ENCODE peak calls at places on chromosomes 4 and X, in five cellular contexts. C is tibial nerve, H is heart right ventricle, Z is cardiac muscle cell, X is adipocyte. M is an unnamed sample. For H3K9me3, the result is how much of the 10 kb centered on the place peaks cover.

GRCh38 chr4:69518102-69518501 is 22.4 kb upstream of the UGT2B4 start:
- DNase-seq in C (no peak), H (no peak), Z (no peak), X (no peak), M (no peak)

GRCh38 chrX:150605603-150606002 is 37.2 kb downstream of the MTM1 start:
- DNase-seq in C (no peak), H (no peak), Z (no peak), X (no peak), M (no peak)

GRCh38 chr4:54228563-54229501 is at the start of gene PDGFRA:
- DNase-seq in C (peak), H (peak), Z (peak), X (peak), M (peak)

GRCh38 chr4:186634591-186635128 is 79.3 kb upstream of the MTNR1A start:
- DNase-seq in C (no peak), H (no peak), Z (no peak), X (no peak), M (no peak)

GRCh38 chrX:147800663-147801062 is 111.1 kb upstream of the FMR1 start:
- DNase-seq in C (no peak), H (no peak), Z (no peak), X (no peak), M (no peak)

GRCh38 chrX:11193035-11193469 is 81.9 kb downstream of the HCCS start:
- DNase-seq in C (no peak), H (no peak), Z (peak), X (peak), M (no peak)

GRCh38 chr4:185965456-185966384 is 103.2 kb upstream of the TLR3 start:
- DNase-seq in C (no peak), H (no peak), Z (no peak), X (peak), M (no peak)

GRCh38 chrX:103063918-103064434 is at the start of gene BEX1:
- DNase-seq in C (no peak), H (no peak), Z (peak), X (no peak), M (peak)

GRCh38 chr4:27789768-27790167 is 929.1 kb downstream of the STIM2 start:
- DNase-seq in C (no peak), H (no peak), Z (no peak), X (peak), M (no peak)

GRCh38 chrX:116272328-116272727 is 101.8 kb downstream of the AGTR2 start:
- DNase-seq in C (no peak), H (no peak), Z (peak), X (peak), M (no peak)

GRCh38 chr4:139963708-139964107 is 190.3 kb downstream of the MAML3 start:
- DNase-seq in C (no peak), H (no peak), Z (no peak), X (no peak), M (no peak)

GRCh38 chrX:69503228-69503834 is 795 bp upstream of the NALF2 start:
- DNase-seq in C (no peak), H (no peak), Z (peak), X (no peak), M (no peak)

GRCh38 chr4:142579483-142579882 is 266.6 kb downstream of the INPP4B start:
- DNase-seq in C (no peak), H (no peak), Z (no peak), X (no peak), M (no peak)

GRCh38 chr4:141922224-141922623 is 285.8 kb downstream of the IL15 start:
- DNase-seq in C (no peak), H (no peak), Z (no peak), X (peak), M (no peak)

GRCh38 chr4:8645753-8646124 is 53.2 kb downstream of the CPZ start:
- DNase-seq in C (no peak), H (no peak), Z (no peak), X (no peak), M (no peak)

GRCh38 chr4:7978907-7979651 is 39.4 kb upstream of the AFAP1 start:
- DNase-seq in C (no peak), H (no peak), Z (peak), X (no peak), M (no peak)

GRCh38 chrX:41291309-41291708 is 42.7 kb upstream of the DDX3X start:
- DNase-seq in C (no peak), H (no peak), Z (no peak), X (no peak), M (no peak)

GRCh38 chrX:50881028-50881427 is 29.5 kb upstream of the BMP15 start:
- DNase-seq in C (no peak), H (no peak), Z (no peak), X (no peak), M (no peak)

GRCh38 chrX:117752745-117753144 is 363.9 kb downstream of the KLHL13 start:
- DNase-seq in C (no peak), H (no peak), Z (no peak), X (no peak), M (no peak)

GRCh38 chr4:76896048-76896447 is 1.9 kb downstream of the SOWAHB start:
- DNase-seq in C (no peak), H (no peak), Z (no peak), X (no peak), M (no peak)

GRCh38 chr4:104749062-104749461 is 254.4 kb upstream of the CXXC4 start:
- DNase-seq in C (no peak), H (no peak), Z (no peak), X (no peak), M (no peak)

GRCh38 chr4:91064157-91064853 is 937.1 kb downstream of the CCSER1 start:
- DNase-seq in C (no peak), H (no peak), Z (peak), X (no peak), M (no peak)

GRCh38 chrX:74291577-74291963 is 12.4 kb upstream of the ZCCHC13 start:
- DNase-seq in C (no peak), H (no peak), Z (no peak), X (no peak), M (no peak)

GRCh38 chrX:74286950-74287349 is 17.0 kb upstream of the ZCCHC13 start:
- DNase-seq in C (no peak), H (no peak), Z (peak), X (peak), M (no peak)

GRCh38 chrX:74295102-74295501 is 8.9 kb upstream of the ZCCHC13 start:
- DNase-seq in C (no peak), H (no peak), Z (no peak), X (no peak), M (no peak)

GRCh38 chrX:74293343-74293946 is 10.5 kb upstream of the ZCCHC13 start:
- DNase-seq in C (peak), H (peak), Z (peak), X (peak), M (peak)

GRCh38 chrX:74291964-74292891 is 11.8 kb upstream of the ZCCHC13 start:
- DNase-seq in C (peak), H (peak), Z (peak), X (peak), M (peak)
- H3K9me3 ChIP-seq in C (under half), H (under half), Z (under half), X (under half), M (under half)

GRCh38 chr4:121324331-121324730 is 56.5 kb downstream of the QRFPR start:
- DNase-seq in C (no peak), H (no peak), Z (no peak), X (no peak), M (no peak)

GRCh38 chr4:121330180-121330665 is 50.6 kb downstream of the QRFPR start:
- DNase-seq in C (no peak), H (no peak), Z (no peak), X (no peak), M (no peak)

GRCh38 chr4:121326580-121326979 is 54.2 kb downstream of the QRFPR start:
- DNase-seq in C (no peak), H (no peak), Z (no peak), X (no peak), M (no peak)
- H3K4me3 ChIP-seq in C (no peak), H (no peak), Z (no peak), X (no peak), M (no peak)

GRCh38 chr4:13331827-13332226 is 152.3 kb downstream of the RAB28 start:
- DNase-seq in C (no peak), H (no peak), Z (no peak), X (no peak), M (no peak)

GRCh38 chr4:13328591-13328990 is 155.5 kb downstream of the RAB28 start:
- DNase-seq in C (no peak), H (no peak), Z (no peak), X (no peak), M (no peak)

GRCh38 chr4:13327991-13328390 is 156.1 kb downstream of the RAB28 start:
- DNase-seq in C (no peak), H (no peak), Z (no peak), X (no peak), M (no peak)

GRCh38 chr4:13329963-13330362 is 154.2 kb downstream of the RAB28 start:
- DNase-seq in C (no peak), H (no peak), Z (peak), X (peak), M (no peak)

GRCh38 chr4:13329340-13329850 is 154.7 kb downstream of the RAB28 start:
- DNase-seq in C (no peak), H (no peak), Z (no peak), X (no peak), M (no peak)
- H3K9me3 ChIP-seq in C (under half), H (under half), Z (under half), X (under half), M (under half)

GRCh38 chr4:121192013-121192412 is 27.9 kb upstream of the TNIP3 start:
- DNase-seq in C (no peak), H (no peak), Z (peak), X (no peak), M (no peak)

GRCh38 chr4:121190389-121190788 is 26.3 kb upstream of the TNIP3 start:
- DNase-seq in C (no peak), H (no peak), Z (no peak), X (no peak), M (no peak)

GRCh38 chr4:121189811-121190210 is 25.7 kb upstream of the TNIP3 start:
- DNase-seq in C (no peak), H (no peak), Z (no peak), X (no peak), M (no peak)

GRCh38 chr4:121191351-121191750 is 27.2 kb upstream of the TNIP3 start:
- DNase-seq in C (no peak), H (no peak), Z (no peak), X (no peak), M (no peak)

DNA sequence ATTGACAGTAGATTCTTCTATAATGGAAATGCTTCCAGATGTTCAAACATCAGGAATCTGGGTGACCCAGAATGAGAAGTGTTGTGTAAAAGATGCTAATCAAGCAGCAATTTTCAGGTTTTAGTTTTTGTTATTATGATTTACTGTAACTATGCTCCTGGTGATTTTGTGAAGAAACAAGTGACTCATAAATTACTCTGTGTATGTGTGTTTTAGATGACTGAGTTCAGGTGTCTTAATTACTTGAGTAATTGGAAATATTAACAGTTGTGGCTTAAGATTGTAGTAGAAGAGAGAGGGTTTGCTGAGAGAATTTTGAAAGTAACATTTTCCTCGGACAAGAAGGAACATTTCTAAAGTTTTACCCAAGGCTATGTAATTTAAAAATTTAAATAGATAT is 25.2 kb upstream of the TNIP3 start:
- DNase-seq in C (no peak), H (no peak), Z (no peak), X (no peak), M (no peak)
- H3K4me3 ChIP-seq in C (no peak), H (no peak), Z (no peak), X (no peak), M (no peak)

GRCh38 chr4:94428884-94429283 is 22.9 kb upstream of the PDLIM5 start:
- DNase-seq in C (no peak), H (no peak), Z (no peak), X (no peak), M (no peak)
- H3K9me3 ChIP-seq in C (under half), H (under half), Z (under half), X (under half), M (under half)

GRCh38 chrX:65406532-65406931 is 128.1 kb downstream of the LAS1L start:
- DNase-seq in C (no peak), H (peak), Z (no peak), X (no peak), M (peak)
- H3K4me3 ChIP-seq in C (no peak), H (peak), Z (peak), X (no peak), M (no peak)

M was measured in aorta.